ENCODE peak calls at places on chromosome 18, in five cellular contexts. One of them, this sample, is unnamed.

GRCh38 chr18:78999939-79000338 is 20.3 kb downstream of the SALL3 start:
- DNase-seq in T-helper 9 cell: no peak
- DNase-seq in GM23338: no peak
- DNase-seq in activated CD4-positive, alpha-beta T cell treated with anti-CD3 and anti-CD28 coated beads for 48 hours: no peak
- DNase-seq in dorsolateral prefrontal cortex: no peak
- DNase-seq in this sample: no peak

GRCh38 chr18:30889582-30890301 is 152.8 kb downstream of the DSC3 start:
- DNase-seq in dorsolateral prefrontal cortex: no peak
- DNase-seq in T-helper 9 cell: no peak
- DNase-seq in activated CD4-positive, alpha-beta T cell treated with anti-CD3 and anti-CD28 coated beads for 48 hours: no peak
- DNase-seq in GM23338: peak
- DNase-seq in this sample: peak

GRCh38 chr18:69172046-69172445 is 228.6 kb upstream of the DOK6 start:
- DNase-seq in activated CD4-positive, alpha-beta T cell treated with anti-CD3 and anti-CD28 coated beads for 48 hours: no peak
- DNase-seq in GM23338: no peak
- DNase-seq in T-helper 9 cell: no peak
- DNase-seq in dorsolateral prefrontal cortex: no peak
- DNase-seq in this sample: no peak

GRCh38 chr18:34120294-34120693 is 104.4 kb downstream of the NOL4 start:
- DNase-seq in T-helper 9 cell: no peak
- DNase-seq in GM23338: no peak
- DNase-seq in activated CD4-positive, alpha-beta T cell treated with anti-CD3 and anti-CD28 coated beads for 48 hours: no peak
- DNase-seq in dorsolateral prefrontal cortex: no peak
- DNase-seq in this sample: no peak

GRCh38 chr18:10523544-10523943 is 2.3 kb upstream of the NAPG start:
- DNase-seq in T-helper 9 cell: no peak
- DNase-seq in GM23338: peak
- DNase-seq in dorsolateral prefrontal cortex: no peak
- DNase-seq in activated CD4-positive, alpha-beta T cell treated with anti-CD3 and anti-CD28 coated beads for 48 hours: no peak
- DNase-seq in this sample: no peak

GRCh38 chr18:56721491-56721890 is 70.3 kb downstream of the WDR7 start:
- DNase-seq in T-helper 9 cell: no peak
- DNase-seq in activated CD4-positive, alpha-beta T cell treated with anti-CD3 and anti-CD28 coated beads for 48 hours: no peak
- DNase-seq in dorsolateral prefrontal cortex: no peak
- DNase-seq in GM23338: no peak
- DNase-seq in this sample: no peak

GRCh38 chr18:7305416-7305815 is 74.5 kb downstream of the LRRC30 start:
- DNase-seq in GM23338: no peak
- DNase-seq in T-helper 9 cell: no peak
- DNase-seq in dorsolateral prefrontal cortex: no peak
- DNase-seq in activated CD4-positive, alpha-beta T cell treated with anti-CD3 and anti-CD28 coated beads for 48 hours: no peak
- DNase-seq in this sample: no peak

GRCh38 chr18:68104036-68104435 is 587.5 kb upstream of the DSEL start:
- DNase-seq in GM23338: no peak
- DNase-seq in activated CD4-positive, alpha-beta T cell treated with anti-CD3 and anti-CD28 coated beads for 48 hours: no peak
- DNase-seq in T-helper 9 cell: no peak
- DNase-seq in dorsolateral prefrontal cortex: no peak
- DNase-seq in this sample: no peak

GRCh38 chr18:29418136-29418535 is 1241.2 kb upstream of the CDH2 start:
- DNase-seq in dorsolateral prefrontal cortex: no peak
- DNase-seq in GM23338: no peak
- DNase-seq in activated CD4-positive, alpha-beta T cell treated with anti-CD3 and anti-CD28 coated beads for 48 hours: no peak
- DNase-seq in T-helper 9 cell: no peak
- DNase-seq in this sample: no peak

GRCh38 chr18:12023375-12023774 is 42.1 kb downstream of the IMPA2 start:
- DNase-seq in T-helper 9 cell: no peak
- DNase-seq in GM23338: no peak
- DNase-seq in dorsolateral prefrontal cortex: no peak
- DNase-seq in activated CD4-positive, alpha-beta T cell treated with anti-CD3 and anti-CD28 coated beads for 48 hours: no peak
- DNase-seq in this sample: no peak

GRCh38 chr18:35267809-35268208 is 22.2 kb downstream of the ZSCAN30 start:
- DNase-seq in GM23338: peak
- DNase-seq in T-helper 9 cell: no peak
- DNase-seq in activated CD4-positive, alpha-beta T cell treated with anti-CD3 and anti-CD28 coated beads for 48 hours: peak
- DNase-seq in dorsolateral prefrontal cortex: no peak
- DNase-seq in this sample: no peak

GRCh38 chr18:47863041-47863440 is 67.4 kb downstream of the SMAD2 start:
- DNase-seq in GM23338: no peak
- DNase-seq in activated CD4-positive, alpha-beta T cell treated with anti-CD3 and anti-CD28 coated beads for 48 hours: no peak
- DNase-seq in dorsolateral prefrontal cortex: no peak
- DNase-seq in T-helper 9 cell: no peak
- DNase-seq in this sample: no peak

GRCh38 chr18:77343846-77344527 is 94.3 kb downstream of the GALR1 start:
- DNase-seq in dorsolateral prefrontal cortex: no peak
- DNase-seq in GM23338: no peak
- DNase-seq in activated CD4-positive, alpha-beta T cell treated with anti-CD3 and anti-CD28 coated beads for 48 hours: no peak
- DNase-seq in T-helper 9 cell: no peak
- DNase-seq in this sample: no peak

GRCh38 chr18:35609236-35609635 is 27.7 kb downstream of the GALNT1 start:
- DNase-seq in activated CD4-positive, alpha-beta T cell treated with anti-CD3 and anti-CD28 coated beads for 48 hours: no peak
- DNase-seq in T-helper 9 cell: no peak
- DNase-seq in GM23338: no peak
- DNase-seq in dorsolateral prefrontal cortex: no peak
- DNase-seq in this sample: no peak

GRCh38 chr18:6741290-6741689 is 11.8 kb downstream of the ARHGAP28 start:
- DNase-seq in GM23338: no peak
- DNase-seq in T-helper 9 cell: no peak
- DNase-seq in dorsolateral prefrontal cortex: no peak
- DNase-seq in activated CD4-positive, alpha-beta T cell treated with anti-CD3 and anti-CD28 coated beads for 48 hours: no peak
- DNase-seq in this sample: no peak

GRCh38 chr18:39053569-39053968 is 1488.0 kb upstream of the CELF4 start:
- DNase-seq in T-helper 9 cell: no peak
- DNase-seq in GM23338: no peak
- DNase-seq in dorsolateral prefrontal cortex: no peak
- DNase-seq in activated CD4-positive, alpha-beta T cell treated with anti-CD3 and anti-CD28 coated beads for 48 hours: no peak
- DNase-seq in this sample: no peak

GRCh38 chr18:74342416-74343043 is 26.9 kb downstream of the C18orf63 start:
- DNase-seq in activated CD4-positive, alpha-beta T cell treated with anti-CD3 and anti-CD28 coated beads for 48 hours: peak
- DNase-seq in dorsolateral prefrontal cortex: no peak
- DNase-seq in GM23338: peak
- DNase-seq in T-helper 9 cell: no peak
- DNase-seq in this sample: peak

GRCh38 chr18:78689606-78690005 is 290.0 kb upstream of the SALL3 start:
- DNase-seq in dorsolateral prefrontal cortex: no peak
- DNase-seq in activated CD4-positive, alpha-beta T cell treated with anti-CD3 and anti-CD28 coated beads for 48 hours: no peak
- DNase-seq in T-helper 9 cell: no peak
- DNase-seq in GM23338: no peak
- DNase-seq in this sample: no peak

GRCh38 chr18:59514193-59514592 is 155.1 kb upstream of the LMAN1 start:
- DNase-seq in T-helper 9 cell: no peak
- DNase-seq in dorsolateral prefrontal cortex: no peak
- DNase-seq in activated CD4-positive, alpha-beta T cell treated with anti-CD3 and anti-CD28 coated beads for 48 hours: no peak
- DNase-seq in GM23338: no peak
- DNase-seq in this sample: no peak

GRCh38 chr18:34609991-34610658 is 100.0 kb upstream of the DTNA start:
- DNase-seq in T-helper 9 cell: no peak
- DNase-seq in GM23338: no peak
- DNase-seq in dorsolateral prefrontal cortex: no peak
- DNase-seq in activated CD4-positive, alpha-beta T cell treated with anti-CD3 and anti-CD28 coated beads for 48 hours: no peak
- DNase-seq in this sample: no peak

GRCh38 chr18:48409591-48410094 is 460 bp upstream of the ZBTB7C start:
- DNase-seq in dorsolateral prefrontal cortex: peak
- DNase-seq in GM23338: peak
- DNase-seq in T-helper 9 cell: no peak
- DNase-seq in activated CD4-positive, alpha-beta T cell treated with anti-CD3 and anti-CD28 coated beads for 48 hours: peak
- DNase-seq in this sample: no peak

GRCh38 chr18:8380926-8381325 is 228.3 kb upstream of the RAB12 start:
- DNase-seq in activated CD4-positive, alpha-beta T cell treated with anti-CD3 and anti-CD28 coated beads for 48 hours: no peak
- DNase-seq in GM23338: no peak
- DNase-seq in dorsolateral prefrontal cortex: no peak
- DNase-seq in T-helper 9 cell: no peak
- DNase-seq in this sample: no peak

GRCh38 chr18:79712206-79712857 is 32.7 kb downstream of the CTDP1 start:
- DNase-seq in GM23338: no peak
- DNase-seq in T-helper 9 cell: no peak
- DNase-seq in activated CD4-positive, alpha-beta T cell treated with anti-CD3 and anti-CD28 coated beads for 48 hours: no peak
- DNase-seq in dorsolateral prefrontal cortex: no peak
- DNase-seq in this sample: no peak

GRCh38 chr18:67672142-67672541 is 155.6 kb upstream of the DSEL start:
- DNase-seq in T-helper 9 cell: no peak
- DNase-seq in activated CD4-positive, alpha-beta T cell treated with anti-CD3 and anti-CD28 coated beads for 48 hours: no peak
- DNase-seq in dorsolateral prefrontal cortex: no peak
- DNase-seq in GM23338: no peak
- DNase-seq in this sample: no peak

GRCh38 chr18:79519751-79520472 is 124.2 kb downstream of the NFATC1 start:
- DNase-seq in GM23338: peak
- DNase-seq in dorsolateral prefrontal cortex: peak
- DNase-seq in activated CD4-positive, alpha-beta T cell treated with anti-CD3 and anti-CD28 coated beads for 48 hours: peak
- DNase-seq in T-helper 9 cell: peak
- DNase-seq in this sample: peak

GRCh38 chr18:58402247-58402646 is 226.6 kb downstream of the ALPK2 start:
- DNase-seq in T-helper 9 cell: no peak
- DNase-seq in GM23338: no peak
- DNase-seq in dorsolateral prefrontal cortex: no peak
- DNase-seq in activated CD4-positive, alpha-beta T cell treated with anti-CD3 and anti-CD28 coated beads for 48 hours: no peak
- DNase-seq in this sample: no peak

GRCh38 chr18:28766721-28767120 is 589.8 kb upstream of the CDH2 start:
- DNase-seq in dorsolateral prefrontal cortex: no peak
- DNase-seq in activated CD4-positive, alpha-beta T cell treated with anti-CD3 and anti-CD28 coated beads for 48 hours: no peak
- DNase-seq in GM23338: no peak
- DNase-seq in T-helper 9 cell: no peak
- DNase-seq in this sample: no peak

GRCh38 chr18:48320639-48320945 is 88.6 kb downstream of the ZBTB7C start:
- DNase-seq in GM23338: no peak
- DNase-seq in activated CD4-positive, alpha-beta T cell treated with anti-CD3 and anti-CD28 coated beads for 48 hours: no peak
- DNase-seq in T-helper 9 cell: no peak
- DNase-seq in dorsolateral prefrontal cortex: no peak
- DNase-seq in this sample: no peak

GRCh38 chr18:56890632-56891031 is 239.5 kb downstream of the WDR7 start:
- DNase-seq in dorsolateral prefrontal cortex: no peak
- DNase-seq in activated CD4-positive, alpha-beta T cell treated with anti-CD3 and anti-CD28 coated beads for 48 hours: no peak
- DNase-seq in GM23338: no peak
- DNase-seq in T-helper 9 cell: no peak
- DNase-seq in this sample: no peak

GRCh38 chr18:75884728-75885127 is 457.2 kb upstream of the SMIM21 start:
- DNase-seq in dorsolateral prefrontal cortex: no peak
- DNase-seq in activated CD4-positive, alpha-beta T cell treated with anti-CD3 and anti-CD28 coated beads for 48 hours: no peak
- DNase-seq in GM23338: peak
- DNase-seq in T-helper 9 cell: no peak
- DNase-seq in this sample: peak

GRCh38 chr18:51066273-51066672 is 36.3 kb downstream of the SMAD4 start:
- DNase-seq in activated CD4-positive, alpha-beta T cell treated with anti-CD3 and anti-CD28 coated beads for 48 hours: no peak
- DNase-seq in T-helper 9 cell: no peak
- DNase-seq in GM23338: no peak
- DNase-seq in dorsolateral prefrontal cortex: no peak
- DNase-seq in this sample: no peak

GRCh38 chr18:53771664-53772063 is 452.8 kb downstream of the MBD2 start:
- DNase-seq in T-helper 9 cell: no peak
- DNase-seq in GM23338: no peak
- DNase-seq in activated CD4-positive, alpha-beta T cell treated with anti-CD3 and anti-CD28 coated beads for 48 hours: no peak
- DNase-seq in dorsolateral prefrontal cortex: no peak
- DNase-seq in this sample: no peak

This sample was measured in erythroblast.